ENCODE peak calls at places on chromosomes 6 and 20, in seven cellular contexts. I is astrocyte of the cerebellum, S is upper lobe of left lung, O is fibroblast of mammary gland, H is astrocyte of the spinal cord, U is lung, M is heart left ventricle. N is an unnamed sample.
A peak's percentile ranks its signal among the peaks of the same experiment; 100 is the strongest.

GRCh38 chr6:27188206-27188884 is 59.2 kb upstream of the PRSS16 start:
- DNase-seq in S (peak; percentile 58), O (peak; percentile 78), I (peak; percentile 59), M (no peak), U (peak; percentile 56), H (peak; percentile 81), N (peak; percentile 48)

GRCh38 chr6:41708856-41709255 is 26.6 kb downstream of the TFEB start:
- DNase-seq in I (no peak), U (no peak), O (no peak), H (no peak), M (no peak), S (no peak), N (no peak)

GRCh38 chr20:53829086-53829703 is 235.6 kb upstream of the ZNF217 start:
- DNase-seq in O (peak; percentile 98), I (peak; percentile 94), S (peak; percentile 34), H (peak; percentile 95), M (no peak), U (no peak), N (no peak)

GRCh38 chr6:41547799-41548097 is 1.6 kb downstream of the FOXP4 start:
- DNase-seq in M (peak; percentile 48), I (no peak), U (no peak), O (no peak), S (no peak), H (no peak), N (no peak)

GRCh38 chr6:91719414-91719813 is 1132.5 kb upstream of the MAP3K7 start:
- DNase-seq in U (no peak), M (no peak), H (no peak), S (no peak), I (no peak), O (no peak), N (no peak)

GRCh38 chr6:145137425-145137824 is 597.9 kb downstream of the EPM2A start:
- DNase-seq in I (no peak), U (no peak), S (no peak), H (peak; percentile 7), O (peak; percentile 51), M (no peak), N (no peak)

GRCh38 chr20:10555865-10556308 is 117.9 kb downstream of the JAG1 start:
- DNase-seq in H (peak; percentile 72), U (no peak), I (peak; percentile 38), O (peak; percentile 70), S (no peak), M (no peak), N (no peak)

GRCh38 chr20:31712112-31712553 is 10.5 kb downstream of the BCL2L1 start:
- DNase-seq in M (no peak), H (no peak), I (no peak), U (no peak), S (peak; percentile 46), O (no peak), N (no peak)

GRCh38 chr20:58374906-58375760 is 13.9 kb upstream of the VAPB start:
- DNase-seq in M (no peak), I (peak; percentile 47), U (no peak), H (peak; percentile 79), S (no peak), O (no peak), N (no peak)

GRCh38 chr20:38805958-38806854 is 709 bp downstream of the PPP1R16B start:
- DNase-seq in H (no peak), I (no peak), U (no peak), O (no peak), S (no peak), M (peak; percentile 67), N (no peak)

GRCh38 chr6:40295251-40295949 is 291.8 kb downstream of the LRFN2 start:
- DNase-seq in S (no peak), I (no peak), H (no peak), U (no peak), M (no peak), O (peak; percentile 14), N (no peak)

GRCh38 chr6:2920671-2921112 is 17.6 kb upstream of the SERPINB9 start:
- DNase-seq in H (no peak), M (no peak), O (no peak), I (no peak), S (no peak), U (peak; percentile 26), N (no peak)

GRCh38 chr6:160755168-160755567 is 53.1 kb downstream of the PLG start:
- DNase-seq in H (no peak), S (no peak), U (no peak), M (no peak), O (no peak), I (no peak), N (no peak)

GRCh38 chr20:1255675-1256074 is 10.4 kb upstream of the SNPH start:
- DNase-seq in O (no peak), M (no peak), U (no peak), S (no peak), I (no peak), H (no peak), N (no peak)

GRCh38 chr6:154292855-154293519 is 63.6 kb downstream of the IPCEF1 start:
- DNase-seq in O (peak; percentile 54), M (no peak), U (no peak), S (no peak), I (no peak), H (peak; percentile 73), N (no peak)

GRCh38 chr6:168193816-168194701 is 115.0 kb upstream of the FRMD1 start:
- DNase-seq in M (peak; percentile 58), U (no peak), S (no peak), H (no peak), I (no peak), O (no peak), N (no peak)

GRCh38 chr6:107574856-107575255 is 84.9 kb downstream of the SOBP start:
- DNase-seq in U (no peak), O (no peak), S (no peak), I (no peak), H (no peak), M (no peak), N (no peak)

GRCh38 chr20:722822-723644 is 45.3 kb downstream of the SLC52A3 start:
- DNase-seq in O (no peak), H (no peak), U (no peak), I (no peak), M (no peak), S (no peak), N (no peak)

GRCh38 chr6:8736046-8736877 is 300.9 kb upstream of the SLC35B3 start:
- DNase-seq in H (no peak), I (no peak), S (no peak), U (no peak), O (no peak), M (no peak), N (no peak)

DNA sequence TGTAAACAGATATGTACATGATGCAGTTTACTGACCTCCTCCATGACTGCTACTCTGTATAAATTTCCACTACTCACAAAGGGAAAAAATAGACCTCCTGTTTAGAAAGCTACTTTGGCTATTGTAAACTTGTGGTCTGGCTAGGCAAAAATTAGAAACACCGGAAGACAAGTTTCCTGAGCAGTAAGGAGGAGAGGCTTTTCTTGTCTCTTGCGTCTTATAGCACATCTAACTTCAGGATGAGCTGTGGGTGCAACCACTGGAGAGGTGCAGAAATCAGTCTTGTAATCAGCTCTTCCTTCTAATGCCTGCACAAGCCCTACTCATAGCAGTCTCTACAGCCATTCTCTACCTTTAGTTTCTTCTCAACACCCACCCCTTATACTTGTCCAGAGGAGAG is 296.5 kb upstream of the SLC35B3 start:
- DNase-seq in H (no peak), I (no peak), S (no peak), U (no peak), O (no peak), M (no peak), N (no peak)
- H3K4me3 ChIP-seq in H (no peak overlapping the region), I (no peak overlapping the region), S (no peak overlapping the region), U (no peak overlapping the region), O (no peak overlapping the region), M (no peak overlapping the region), N (no peak overlapping the region)

GRCh38 chr6:133042550-133043120 is 198.5 kb upstream of the EYA4 start:
- DNase-seq in O (no peak), U (no peak), S (no peak), M (no peak), I (no peak), H (no peak), N (no peak)

GRCh38 chr6:133041020-133041419 is 200.1 kb upstream of the EYA4 start:
- DNase-seq in O (no peak), U (no peak), M (no peak), I (no peak), H (no peak), S (no peak), N (no peak)

GRCh38 chr6:133034509-133035206 is 206.5 kb upstream of the EYA4 start:
- DNase-seq in H (no peak), M (no peak), S (no peak), O (no peak), U (no peak), I (no peak), N (no peak)

DNA sequence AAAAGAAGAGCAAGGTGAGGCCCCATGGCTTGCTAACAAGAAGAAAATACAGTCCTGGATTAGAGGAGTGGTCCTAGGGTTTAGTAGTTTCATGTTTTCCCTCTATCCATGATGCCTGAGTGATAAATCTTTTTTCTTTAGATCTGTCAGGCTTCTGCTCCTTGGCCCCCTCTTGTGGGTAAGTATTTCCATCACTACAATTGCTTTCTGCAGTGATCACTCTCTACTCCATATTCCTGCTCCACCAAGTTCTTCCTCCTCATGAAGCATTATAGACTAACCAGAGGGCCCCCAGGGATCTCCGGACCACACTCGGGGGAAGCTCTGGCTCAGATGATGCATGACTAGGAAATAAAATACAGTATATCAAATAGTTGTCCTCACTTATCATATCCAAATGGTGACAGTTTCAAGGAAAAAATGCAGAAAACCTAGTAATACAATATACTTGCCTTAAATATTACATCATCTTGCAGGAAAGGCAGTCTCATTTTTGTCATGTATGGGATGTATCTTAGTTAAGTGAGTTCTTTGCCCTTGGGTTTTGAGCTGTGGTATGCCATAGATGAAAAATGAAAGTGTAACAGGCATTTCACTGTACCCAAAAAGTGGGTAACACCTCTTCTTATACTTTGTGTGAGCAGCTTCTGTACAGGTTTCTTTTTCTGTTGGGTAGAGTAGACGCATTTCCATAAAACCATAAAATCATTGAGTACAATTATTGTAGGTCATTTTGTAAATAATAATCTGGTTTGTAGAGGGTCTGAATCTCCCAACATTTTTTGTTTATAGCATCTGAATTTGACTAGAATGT is 200.9 kb upstream of the EYA4 start:
- DNase-seq in O (peak; percentile 47), H (peak; percentile 34), S (no peak), I (peak; percentile 18), M (no peak), U (no peak), N (no peak)
- TF ChIP-seq CTCF in O (peak; percentile 57), H (peak; percentile 67), S (no peak), I (peak; percentile 71), M (peak; percentile 38), U (no peak), N (peak; percentile 51)

GRCh38 chr6:72746276-72746675 is 124.4 kb downstream of the KCNQ5 start:
- DNase-seq in O (peak; percentile 50), H (peak; percentile 29), U (no peak), I (no peak), S (no peak), M (no peak), N (no peak)

DNA sequence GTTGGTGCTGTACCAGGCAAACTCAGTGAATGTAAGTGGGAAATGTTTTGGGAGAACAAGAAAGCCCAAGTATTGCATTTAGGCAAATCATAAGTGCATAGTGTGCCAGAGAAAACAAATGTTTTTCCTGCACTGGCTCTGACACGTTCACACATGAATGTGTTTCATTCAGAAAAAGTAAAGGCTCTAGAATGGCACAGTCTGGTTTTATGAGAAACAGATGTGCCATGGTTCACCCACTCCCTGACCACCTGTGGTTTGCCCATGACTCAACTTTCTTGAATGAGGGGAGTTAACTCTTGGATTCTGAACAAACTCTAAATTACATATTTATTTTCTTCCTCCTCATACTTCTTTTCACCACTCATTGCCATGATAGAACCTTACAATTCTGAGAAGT is 126.9 kb downstream of the KCNQ5 start:
- DNase-seq in M (no peak), U (no peak), H (peak; percentile 94), S (no peak), I (peak; percentile 90), O (peak; percentile 86), N (no peak)
- H3K4me3 ChIP-seq in M (no peak overlapping the region), U (no peak overlapping the region), H (no peak overlapping the region), S (no peak overlapping the region), I (no peak overlapping the region), O (no peak overlapping the region), N (no peak overlapping the region)

GRCh38 chr6:106082735-106083398 is 3.3 kb upstream of the PRDM1 start:
- DNase-seq in H (peak; percentile 54), M (no peak), I (no peak), S (no peak), U (no peak), O (peak; percentile 91), N (no peak)
- TF ChIP-seq CTCF in H (no peak), M (no peak), I (no peak), S (peak; percentile 3), U (no peak), O (no peak), N (no peak)